ENCODE peak calls at places on chromosome 6, in seven cellular contexts. W, B, V, S, T, U and I are unnamed samples.

GRCh38 chr6:39714802-39715201 is 10.4 kb downstream of the KIF6 start:
- DNase-seq in S (no peak), V (no peak), B (no peak), U (no peak), T (no peak), W (no peak), I (no peak)

GRCh38 chr6:159061805-159062563 is 17.2 kb upstream of the TAGAP start:
- DNase-seq in B (no peak), W (no peak), V (no peak), T (no peak), S (no peak), U (no peak), I (no peak)

GRCh38 chr6:33276864-33277662 is at the start of gene B3GALT4:
- DNase-seq in V (no peak), B (peak), U (peak), S (peak), T (peak), W (no peak), I (peak)

GRCh38 chr6:40398810-40399477 is 188.2 kb downstream of the LRFN2 start:
- DNase-seq in V (peak), S (peak), W (no peak), T (no peak), U (no peak), B (no peak), I (no peak)

GRCh38 chr6:63458480-63459115 is 113.7 kb upstream of the LOC128125822 start:
- DNase-seq in U (no peak), S (no peak), W (peak), B (no peak), V (no peak), T (peak), I (no peak)

GRCh38 chr6:95946906-95947305 is 68.9 kb upstream of the FUT9 start:
- DNase-seq in B (no peak), W (no peak), U (no peak), V (no peak), S (no peak), T (no peak), I (no peak)

GRCh38 chr6:27314046-27314445 is 2.0 kb upstream of the POM121L2 start:
- DNase-seq in W (no peak), B (no peak), U (no peak), V (no peak), T (no peak), S (no peak), I (no peak)

GRCh38 chr6:157753291-157753690 is 69.8 kb upstream of the SNX9 start:
- DNase-seq in U (no peak), B (no peak), T (no peak), V (no peak), S (no peak), W (no peak), I (peak)

GRCh38 chr6:138105446-138105845 is 1.8 kb downstream of the PERP start:
- DNase-seq in S (no peak), V (no peak), B (no peak), U (no peak), W (peak), T (no peak), I (no peak)

GRCh38 chr6:170290306-170291128 is at the start of gene DLL1:
- DNase-seq in T (no peak), S (peak), W (no peak), B (peak), V (no peak), U (no peak), I (no peak)

GRCh38 chr6:75524322-75524972 is 30.8 kb upstream of the FILIP1 start:
- DNase-seq in B (no peak), V (peak), T (no peak), U (no peak), W (peak), S (no peak), I (no peak)

GRCh38 chr6:63527658-63528514 is 44.4 kb upstream of the LOC128125822 start:
- DNase-seq in S (no peak), U (no peak), W (peak), T (no peak), B (no peak), V (peak), I (no peak)

GRCh38 chr6:33329058-33329457 is 11.5 kb upstream of the ZBTB22 start:
- DNase-seq in W (no peak), V (no peak), B (no peak), U (no peak), T (no peak), S (no peak), I (no peak)

GRCh38 chr6:129567374-129567773 is 142.6 kb downstream of the ARHGAP18 start:
- DNase-seq in T (no peak), B (no peak), V (peak), W (peak), U (peak), S (peak), I (no peak)

GRCh38 chr6:47042238-47042843 is at the start of gene ADGRF1:
- DNase-seq in B (no peak), U (no peak), S (no peak), W (no peak), T (no peak), V (no peak), I (peak)

GRCh38 chr6:142946924-142947701 is 2.1 kb upstream of the HIVEP2 start:
- DNase-seq in T (no peak), W (peak), U (peak), S (peak), B (peak), V (no peak), I (peak)

GRCh38 chr6:2999005-2999620 is 581 bp upstream of the NQO2 start:
- DNase-seq in U (no peak), T (no peak), V (no peak), B (no peak), S (no peak), W (peak), I (no peak)

GRCh38 chr6:88565409-88565811 is 398.0 kb downstream of the RNGTT start:
- DNase-seq in B (no peak), S (no peak), W (peak), V (no peak), U (no peak), T (no peak), I (no peak)

GRCh38 chr6:20213271-20213798 is 1.1 kb upstream of the MBOAT1 start:
- DNase-seq in W (no peak), B (no peak), V (no peak), S (no peak), T (no peak), U (no peak), I (no peak)

GRCh38 chr6:55980627-55981211 is 105.3 kb upstream of the BMP5 start:
- DNase-seq in B (peak), T (no peak), V (peak), S (peak), W (peak), U (no peak), I (peak)

GRCh38 chr6:51515052-51515402 is 572.4 kb downstream of the PKHD1 start:
- DNase-seq in V (no peak), T (no peak), S (no peak), W (no peak), U (no peak), B (peak), I (no peak)

GRCh38 chr6:24504274-24504641 is 9.5 kb downstream of the ALDH5A1 start:
- DNase-seq in W (peak), B (no peak), T (no peak), V (no peak), U (no peak), S (no peak), I (no peak)

GRCh38 chr6:100202417-100203194 is 208.6 kb upstream of the MCHR2 start:
- DNase-seq in S (no peak), B (no peak), T (no peak), U (no peak), V (peak), W (no peak), I (no peak)

GRCh38 chr6:75800708-75801505 is 51.9 kb downstream of the MYO6 start:
- DNase-seq in V (no peak), B (no peak), T (no peak), W (no peak), S (no peak), U (no peak), I (no peak)

GRCh38 chr6:11989376-11989775 is 22.7 kb upstream of the HIVEP1 start:
- DNase-seq in V (no peak), U (no peak), W (no peak), T (no peak), B (no peak), S (no peak), I (no peak)

GRCh38 chr6:85360794-85361642 is 88.9 kb upstream of the NT5E start:
- DNase-seq in S (no peak), U (no peak), B (no peak), V (peak), T (no peak), W (peak), I (no peak)

GRCh38 chr6:12001004-12001705 is 11.0 kb upstream of the HIVEP1 start:
- DNase-seq in V (no peak), W (peak), T (no peak), B (no peak), S (no peak), U (no peak), I (no peak)

GRCh38 chr6:31467151-31467550 is 30.8 kb upstream of the MICB start:
- DNase-seq in W (no peak), V (no peak), B (no peak), U (peak), T (no peak), S (no peak), I (no peak)

GRCh38 chr6:89927788-89928565 is 33.7 kb downstream of the GJA10 start:
- DNase-seq in T (no peak), B (no peak), W (no peak), S (peak), V (no peak), U (no peak), I (no peak)

GRCh38 chr6:10248378-10248843 is 166.5 kb downstream of the TFAP2A start:
- DNase-seq in S (no peak), T (no peak), W (no peak), V (no peak), U (no peak), B (no peak), I (no peak)

GRCh38 chr6:51025082-51025777 is 206.6 kb downstream of the TFAP2B start:
- DNase-seq in T (no peak), S (no peak), B (no peak), W (peak), V (no peak), U (peak), I (no peak)

GRCh38 chr6:111950661-111951426 is 77.6 kb upstream of the FYN start:
- DNase-seq in B (peak), S (no peak), V (no peak), U (no peak), W (no peak), T (no peak), I (peak)

GRCh38 chr6:47700051-47700450 is 1.7 kb downstream of the ADGRF4 start:
- DNase-seq in W (no peak), T (no peak), U (no peak), V (no peak), B (no peak), S (no peak), I (peak)

GRCh38 chr6:127073222-127073621 is 45.2 kb upstream of the RSPO3 start:
- DNase-seq in T (no peak), W (no peak), B (no peak), U (no peak), S (no peak), V (no peak), I (no peak)
- TF ChIP-seq JUND in T (no peak), W (no peak), B (no peak), U (no peak), S (no peak), V (no peak), I (no peak)

DNA sequence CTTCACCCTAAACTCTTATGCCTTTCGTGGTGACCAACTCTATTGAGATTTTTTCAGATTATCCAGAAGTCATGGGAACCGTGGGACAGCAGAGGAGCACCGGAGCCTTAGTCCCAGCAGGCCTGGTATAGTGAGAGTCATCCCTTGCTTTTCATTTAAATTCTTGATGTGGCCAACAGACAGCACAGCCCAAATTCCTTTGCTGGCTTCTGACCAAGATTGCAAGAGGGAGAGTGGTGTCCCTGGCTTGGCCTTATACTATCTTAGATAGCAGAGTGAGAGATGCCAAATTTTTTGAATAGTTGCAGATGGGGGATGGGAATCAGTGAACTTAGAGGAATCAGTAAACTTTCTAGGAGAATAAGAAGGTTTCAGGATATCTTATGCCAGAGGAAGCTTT is 7.8 kb downstream of the STX11 start:
- DNase-seq in W (no peak), S (no peak), V (no peak), T (no peak), B (no peak), U (no peak), I (peak)
- TF ChIP-seq JUND in W (no peak), S (no peak), V (no peak), T (no peak), B (no peak), U (no peak), I (no peak)

DNA sequence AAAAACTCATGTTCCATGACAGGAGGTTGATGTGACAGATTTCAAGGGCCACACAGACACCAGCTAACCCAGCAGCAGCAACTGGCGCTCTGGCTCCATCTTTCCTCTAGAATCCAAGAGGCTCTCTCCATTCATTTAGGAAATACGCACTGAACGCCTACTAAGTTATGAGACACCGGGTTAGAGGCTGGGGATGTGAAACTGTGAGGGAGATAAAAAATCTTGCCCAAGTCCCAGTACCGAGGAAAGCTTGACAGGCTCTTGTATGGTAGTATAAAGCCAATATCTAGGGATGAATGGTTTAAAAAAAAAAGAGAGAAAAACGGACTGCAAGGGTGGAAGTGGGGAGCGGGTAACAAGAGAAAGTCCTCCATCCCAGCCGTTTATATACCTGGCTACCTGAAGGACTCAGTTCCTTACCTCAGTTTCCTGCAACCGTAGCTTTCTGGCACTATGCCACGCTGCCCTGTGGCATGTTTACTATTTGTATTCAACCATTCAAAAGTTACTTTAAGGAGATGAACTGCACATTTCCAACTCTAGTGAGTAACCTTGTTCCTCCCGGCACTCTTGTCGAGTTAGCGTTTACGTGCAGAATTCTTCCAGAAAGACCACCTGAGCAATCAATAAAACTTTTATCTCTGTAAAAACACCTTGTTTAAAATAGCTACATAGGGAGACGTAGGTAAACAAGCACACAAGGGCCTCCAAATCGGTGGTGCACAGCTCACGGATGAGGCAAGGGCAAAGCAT is 1.7 kb downstream of the BEND3 start:
- DNase-seq in S (no peak), T (no peak), V (no peak), U (no peak), B (no peak), W (no peak), I (no peak)
- TF ChIP-seq JUND in S (no peak), T (no peak), V (no peak), U (no peak), B (no peak), W (no peak), I (no peak)

GRCh38 chr6:28646650-28647049 is 121.0 kb downstream of the GPX5 start:
- DNase-seq in V (no peak), S (no peak), B (no peak), U (no peak), T (no peak), W (no peak), I (no peak)

GRCh38 chr6:28648878-28649375 is 123.2 kb downstream of the GPX5 start:
- DNase-seq in U (no peak), W (no peak), V (no peak), B (peak), S (peak), T (no peak), I (no peak)

GRCh38 chr6:28648035-28648877 is 122.6 kb downstream of the GPX5 start:
- DNase-seq in W (peak), B (peak), S (peak), T (peak), V (peak), U (peak), I (no peak)

GRCh38 chr6:28638915-28639314 is 113.2 kb downstream of the GPX5 start:
- DNase-seq in W (no peak), T (no peak), S (no peak), B (no peak), V (no peak), U (no peak), I (no peak)

DNA sequence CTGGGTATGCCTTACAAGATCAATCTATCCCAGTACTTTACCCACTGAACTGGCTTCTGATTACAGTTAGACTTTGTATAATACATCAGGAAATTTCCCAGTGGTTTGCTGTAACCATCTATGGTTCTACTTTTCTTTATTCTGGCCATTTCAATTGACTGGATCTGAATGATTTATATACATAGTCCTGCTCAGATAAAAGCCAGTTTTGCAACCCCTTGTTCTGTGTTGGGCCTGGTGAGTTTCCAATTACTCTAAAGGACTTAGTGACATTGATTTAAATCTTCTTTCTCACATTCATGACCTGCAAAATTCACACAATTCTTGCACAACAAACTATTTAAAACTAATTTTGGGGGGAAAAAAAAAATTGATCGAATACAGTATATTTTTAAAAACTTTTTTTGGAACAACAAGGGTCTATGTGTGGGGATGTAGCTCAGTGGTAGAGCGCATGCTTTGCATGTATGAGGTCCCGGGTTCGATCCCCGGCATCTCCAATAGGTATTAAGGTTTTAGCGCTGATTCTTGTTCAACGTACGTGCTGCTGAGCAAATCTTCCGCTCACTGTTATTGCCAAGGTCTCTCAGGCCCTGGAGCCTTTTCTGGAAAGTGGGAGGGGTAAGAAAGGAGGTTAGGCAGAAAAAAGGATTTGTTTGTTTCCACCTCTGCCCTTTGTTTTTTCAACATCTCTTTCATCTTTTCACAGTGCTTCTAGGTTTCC is 117.5 kb downstream of the GPX5 start:
- DNase-seq in S (peak), B (peak), V (peak), T (peak), W (peak), U (peak), I (no peak)
- TF ChIP-seq JUND in S (no peak), B (no peak), V (peak), T (no peak), W (no peak), U (no peak), I (no peak)

DNA sequence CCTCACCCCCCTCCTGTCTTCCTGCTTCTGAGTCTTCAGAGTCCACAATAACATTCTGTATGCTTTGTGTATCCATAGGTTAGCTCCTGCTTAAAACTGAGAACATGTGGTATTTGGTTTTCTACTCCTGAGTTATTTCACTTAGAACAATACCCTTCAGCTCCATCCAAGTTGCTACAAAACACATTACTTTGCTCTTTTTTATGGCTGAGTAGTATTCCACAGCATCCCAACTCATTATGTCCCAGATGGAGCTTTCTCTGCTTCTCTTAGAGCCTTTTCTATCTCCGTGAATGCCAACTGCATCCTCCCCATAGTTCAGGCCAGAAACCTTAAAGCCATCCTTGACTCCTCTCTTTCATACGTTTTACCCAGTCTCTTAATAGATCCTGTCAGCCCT is 55.8 kb downstream of the STMND1 start:
- DNase-seq in S (no peak), B (no peak), T (no peak), U (no peak), W (no peak), V (no peak), I (no peak)
- TF ChIP-seq JUND in S (no peak), B (no peak), T (no peak), U (no peak), W (no peak), V (no peak), I (no peak)